ENCODE peak calls at places on chromosomes 5 and 9, in ten cellular contexts. One of them, this sample, is unnamed.

GRCh38 chr5:59416441-59416840 is 477.1 kb downstream of the PDE4D start:
- DNase-seq in Karpas-422: no peak
- DNase-seq in bronchial epithelial cell: peak
- DNase-seq in RWPE2: no peak
- DNase-seq in naive thymus-derived CD4-positive, alpha-beta T cell: no peak
- DNase-seq in mammary epithelial cell: no peak
- DNase-seq in GM12878: no peak
- DNase-seq in GM12865: no peak
- DNase-seq in GM23248: peak
- DNase-seq in colonic mucosa: no peak
- DNase-seq in this sample: no peak

GRCh38 chr5:133844836-133845235 is 123.6 kb downstream of the C5orf15 start:
- DNase-seq in Karpas-422: no peak
- DNase-seq in bronchial epithelial cell: peak
- DNase-seq in RWPE2: peak
- DNase-seq in naive thymus-derived CD4-positive, alpha-beta T cell: no peak
- DNase-seq in mammary epithelial cell: peak
- DNase-seq in GM12878: no peak
- DNase-seq in GM12865: no peak
- DNase-seq in GM23248: no peak
- DNase-seq in colonic mucosa: no peak
- DNase-seq in this sample: peak

GRCh38 chr5:108727154-108727638 is 20.5 kb upstream of the FER start:
- DNase-seq in Karpas-422: no peak
- DNase-seq in bronchial epithelial cell: peak
- DNase-seq in RWPE2: no peak
- DNase-seq in naive thymus-derived CD4-positive, alpha-beta T cell: no peak
- DNase-seq in mammary epithelial cell: no peak
- DNase-seq in GM12878: no peak
- DNase-seq in GM12865: no peak
- DNase-seq in GM23248: peak
- DNase-seq in colonic mucosa: peak
- DNase-seq in this sample: no peak

GRCh38 chr9:117672397-117672796 is 31.8 kb upstream of the TLR4 start:
- DNase-seq in Karpas-422: no peak
- DNase-seq in bronchial epithelial cell: peak
- DNase-seq in RWPE2: no peak
- DNase-seq in naive thymus-derived CD4-positive, alpha-beta T cell: no peak
- DNase-seq in mammary epithelial cell: peak
- DNase-seq in GM12878: no peak
- DNase-seq in GM12865: no peak
- DNase-seq in GM23248: peak
- DNase-seq in colonic mucosa: no peak
- DNase-seq in this sample: no peak

GRCh38 chr5:103889500-103890209 is 327.1 kb upstream of the NUDT12 start:
- DNase-seq in Karpas-422: no peak
- DNase-seq in bronchial epithelial cell: no peak
- DNase-seq in RWPE2: no peak
- DNase-seq in naive thymus-derived CD4-positive, alpha-beta T cell: no peak
- DNase-seq in mammary epithelial cell: no peak
- DNase-seq in GM12878: peak
- DNase-seq in GM12865: peak
- DNase-seq in GM23248: no peak
- DNase-seq in colonic mucosa: no peak
- DNase-seq in this sample: no peak

GRCh38 chr5:110590187-110590586 is 136.3 kb downstream of the TMEM232 start:
- DNase-seq in Karpas-422: peak
- DNase-seq in bronchial epithelial cell: peak
- DNase-seq in RWPE2: no peak
- DNase-seq in naive thymus-derived CD4-positive, alpha-beta T cell: no peak
- DNase-seq in mammary epithelial cell: peak
- DNase-seq in GM12878: no peak
- DNase-seq in GM12865: peak
- DNase-seq in GM23248: peak
- DNase-seq in colonic mucosa: no peak
- DNase-seq in this sample: no peak

GRCh38 chr9:27353405-27354229 is 56.7 kb upstream of the EQTN start:
- DNase-seq in Karpas-422: peak
- DNase-seq in bronchial epithelial cell: no peak
- DNase-seq in RWPE2: no peak
- DNase-seq in naive thymus-derived CD4-positive, alpha-beta T cell: no peak
- DNase-seq in mammary epithelial cell: no peak
- DNase-seq in GM12878: peak
- DNase-seq in GM12865: peak
- DNase-seq in GM23248: peak
- DNase-seq in colonic mucosa: no peak
- DNase-seq in this sample: peak

GRCh38 chr9:37004424-37004935 is 29.6 kb downstream of the PAX5 start:
- DNase-seq in Karpas-422: peak
- DNase-seq in bronchial epithelial cell: no peak
- DNase-seq in RWPE2: no peak
- DNase-seq in naive thymus-derived CD4-positive, alpha-beta T cell: no peak
- DNase-seq in mammary epithelial cell: no peak
- DNase-seq in GM12878: no peak
- DNase-seq in GM12865: peak
- DNase-seq in GM23248: no peak
- DNase-seq in colonic mucosa: no peak
- DNase-seq in this sample: no peak

GRCh38 chr5:160049099-160049498 is 40.2 kb downstream of the TTC1 start:
- DNase-seq in Karpas-422: no peak
- DNase-seq in bronchial epithelial cell: no peak
- DNase-seq in RWPE2: no peak
- DNase-seq in naive thymus-derived CD4-positive, alpha-beta T cell: no peak
- DNase-seq in mammary epithelial cell: no peak
- DNase-seq in GM12878: no peak
- DNase-seq in GM12865: no peak
- DNase-seq in GM23248: no peak
- DNase-seq in colonic mucosa: no peak
- DNase-seq in this sample: no peak

GRCh38 chr9:109721021-109721420 is 59.0 kb upstream of the PALM2AKAP2 start:
- DNase-seq in Karpas-422: no peak
- DNase-seq in bronchial epithelial cell: no peak
- DNase-seq in RWPE2: no peak
- DNase-seq in naive thymus-derived CD4-positive, alpha-beta T cell: no peak
- DNase-seq in mammary epithelial cell: no peak
- DNase-seq in GM12878: no peak
- DNase-seq in GM12865: no peak
- DNase-seq in GM23248: peak
- DNase-seq in colonic mucosa: no peak
- DNase-seq in this sample: no peak

GRCh38 chr5:115858396-115858795 is 16.7 kb downstream of the AP3S1 start:
- DNase-seq in Karpas-422: no peak
- DNase-seq in bronchial epithelial cell: no peak
- DNase-seq in RWPE2: no peak
- DNase-seq in naive thymus-derived CD4-positive, alpha-beta T cell: no peak
- DNase-seq in mammary epithelial cell: no peak
- DNase-seq in GM12878: no peak
- DNase-seq in GM12865: no peak
- DNase-seq in GM23248: no peak
- DNase-seq in colonic mucosa: no peak
- DNase-seq in this sample: no peak

GRCh38 chr9:129889936-129890717 is 54.9 kb downstream of the USP20 start:
- DNase-seq in Karpas-422: no peak
- DNase-seq in bronchial epithelial cell: no peak
- DNase-seq in RWPE2: no peak
- DNase-seq in naive thymus-derived CD4-positive, alpha-beta T cell: peak
- DNase-seq in mammary epithelial cell: no peak
- DNase-seq in GM12878: peak
- DNase-seq in GM12865: peak
- DNase-seq in GM23248: no peak
- DNase-seq in colonic mucosa: peak
- DNase-seq in this sample: peak

GRCh38 chr5:122778157-122778556 is 3.3 kb downstream of the SNX2 start:
- DNase-seq in Karpas-422: peak
- DNase-seq in bronchial epithelial cell: no peak
- DNase-seq in RWPE2: no peak
- DNase-seq in naive thymus-derived CD4-positive, alpha-beta T cell: no peak
- DNase-seq in mammary epithelial cell: no peak
- DNase-seq in GM12878: no peak
- DNase-seq in GM12865: no peak
- DNase-seq in GM23248: no peak
- DNase-seq in colonic mucosa: no peak
- DNase-seq in this sample: no peak
- H3K4me3 ChIP-seq in Karpas-422: no peak
- H3K4me3 ChIP-seq in bronchial epithelial cell: no peak
- H3K4me3 ChIP-seq in RWPE2: no peak
- H3K4me3 ChIP-seq in naive thymus-derived CD4-positive, alpha-beta T cell: no peak
- H3K4me3 ChIP-seq in mammary epithelial cell: no peak
- H3K4me3 ChIP-seq in GM12878: peak
- H3K4me3 ChIP-seq in GM12865: no peak
- H3K4me3 ChIP-seq in GM23248: no peak
- H3K4me3 ChIP-seq in colonic mucosa: no peak
- H3K4me3 ChIP-seq in this sample: no peak

DNA sequence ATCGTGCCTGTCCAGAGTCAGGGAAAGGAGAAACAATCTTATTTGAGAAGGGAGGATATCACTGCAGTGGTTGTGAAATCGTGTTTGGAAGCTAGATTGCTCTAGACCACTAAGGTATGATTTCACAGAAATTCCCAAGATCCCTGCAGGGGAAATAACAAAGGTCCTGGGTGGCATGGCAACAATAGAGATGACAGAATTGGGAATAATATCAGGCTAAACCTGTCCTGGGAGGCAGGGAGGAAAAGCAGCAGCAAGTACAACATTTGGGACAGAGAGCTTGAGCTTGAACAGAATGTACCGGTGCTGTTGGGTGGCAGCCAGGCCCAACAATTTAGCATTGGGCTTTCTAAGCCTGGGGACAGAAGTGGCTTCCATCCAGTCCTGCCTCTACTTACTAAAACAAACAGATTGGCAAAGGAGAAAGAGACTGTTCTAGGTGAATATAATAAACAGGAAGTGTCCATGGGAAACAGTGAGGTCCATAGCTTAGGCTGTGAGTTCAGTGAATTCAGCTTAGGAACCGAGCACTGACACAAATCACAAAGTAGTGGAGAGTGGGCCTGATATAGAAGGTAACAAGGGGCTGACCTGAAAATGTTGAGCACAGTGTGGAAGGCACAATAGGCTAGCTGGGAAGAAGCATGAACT is 16.9 kb upstream of the ARHGAP26 start:
- DNase-seq in Karpas-422: no peak
- DNase-seq in bronchial epithelial cell: peak
- DNase-seq in RWPE2: no peak
- DNase-seq in naive thymus-derived CD4-positive, alpha-beta T cell: no peak
- DNase-seq in mammary epithelial cell: peak
- DNase-seq in GM12878: no peak
- DNase-seq in GM12865: no peak
- DNase-seq in GM23248: peak
- DNase-seq in colonic mucosa: no peak
- DNase-seq in this sample: no peak
- H3K4me3 ChIP-seq in Karpas-422: no peak
- H3K4me3 ChIP-seq in bronchial epithelial cell: no peak
- H3K4me3 ChIP-seq in RWPE2: no peak
- H3K4me3 ChIP-seq in naive thymus-derived CD4-positive, alpha-beta T cell: no peak
- H3K4me3 ChIP-seq in mammary epithelial cell: no peak
- H3K4me3 ChIP-seq in GM12878: no peak
- H3K4me3 ChIP-seq in GM12865: no peak
- H3K4me3 ChIP-seq in GM23248: no peak
- H3K4me3 ChIP-seq in colonic mucosa: no peak
- H3K4me3 ChIP-seq in this sample: no peak

GRCh38 chr5:140153255-140153654 is 21.7 kb upstream of the CYSTM1 start:
- DNase-seq in Karpas-422: no peak
- DNase-seq in bronchial epithelial cell: no peak
- DNase-seq in RWPE2: no peak
- DNase-seq in naive thymus-derived CD4-positive, alpha-beta T cell: no peak
- DNase-seq in mammary epithelial cell: no peak
- DNase-seq in GM12878: no peak
- DNase-seq in GM12865: no peak
- DNase-seq in GM23248: no peak
- DNase-seq in colonic mucosa: no peak
- DNase-seq in this sample: no peak
- H3K4me3 ChIP-seq in Karpas-422: peak
- H3K4me3 ChIP-seq in bronchial epithelial cell: no peak
- H3K4me3 ChIP-seq in RWPE2: no peak
- H3K4me3 ChIP-seq in naive thymus-derived CD4-positive, alpha-beta T cell: no peak
- H3K4me3 ChIP-seq in mammary epithelial cell: no peak
- H3K4me3 ChIP-seq in GM12878: no peak
- H3K4me3 ChIP-seq in GM12865: no peak
- H3K4me3 ChIP-seq in GM23248: no peak
- H3K4me3 ChIP-seq in colonic mucosa: no peak
- H3K4me3 ChIP-seq in this sample: no peak

GRCh38 chr5:79517601-79518000 is 3.7 kb upstream of the HOMER1 start:
- DNase-seq in Karpas-422: no peak
- DNase-seq in bronchial epithelial cell: no peak
- DNase-seq in RWPE2: no peak
- DNase-seq in naive thymus-derived CD4-positive, alpha-beta T cell: no peak
- DNase-seq in mammary epithelial cell: no peak
- DNase-seq in GM12878: no peak
- DNase-seq in GM12865: no peak
- DNase-seq in GM23248: no peak
- DNase-seq in colonic mucosa: no peak
- DNase-seq in this sample: no peak
- H3K4me3 ChIP-seq in Karpas-422: no peak
- H3K4me3 ChIP-seq in bronchial epithelial cell: no peak
- H3K4me3 ChIP-seq in RWPE2: no peak
- H3K4me3 ChIP-seq in naive thymus-derived CD4-positive, alpha-beta T cell: no peak
- H3K4me3 ChIP-seq in mammary epithelial cell: no peak
- H3K4me3 ChIP-seq in GM12878: no peak
- H3K4me3 ChIP-seq in GM12865: no peak
- H3K4me3 ChIP-seq in GM23248: no peak
- H3K4me3 ChIP-seq in colonic mucosa: no peak
- H3K4me3 ChIP-seq in this sample: no peak

GRCh38 chr5:51382508-51382758 is 815 bp upstream of the ISL1 start:
- DNase-seq in Karpas-422: no peak
- DNase-seq in bronchial epithelial cell: no peak
- DNase-seq in RWPE2: no peak
- DNase-seq in naive thymus-derived CD4-positive, alpha-beta T cell: no peak
- DNase-seq in mammary epithelial cell: no peak
- DNase-seq in GM12878: no peak
- DNase-seq in GM12865: no peak
- DNase-seq in GM23248: no peak
- DNase-seq in colonic mucosa: no peak
- DNase-seq in this sample: no peak
- H3K4me3 ChIP-seq in Karpas-422: no peak
- H3K4me3 ChIP-seq in bronchial epithelial cell: peak
- H3K4me3 ChIP-seq in RWPE2: peak
- H3K4me3 ChIP-seq in naive thymus-derived CD4-positive, alpha-beta T cell: no peak
- H3K4me3 ChIP-seq in mammary epithelial cell: no peak
- H3K4me3 ChIP-seq in GM12878: no peak
- H3K4me3 ChIP-seq in GM12865: no peak
- H3K4me3 ChIP-seq in GM23248: peak
- H3K4me3 ChIP-seq in colonic mucosa: peak
- H3K4me3 ChIP-seq in this sample: peak

GRCh38 chr9:105150991-105151685 is 93.3 kb upstream of the SLC44A1 start:
- DNase-seq in Karpas-422: no peak
- DNase-seq in bronchial epithelial cell: peak
- DNase-seq in RWPE2: no peak
- DNase-seq in naive thymus-derived CD4-positive, alpha-beta T cell: no peak
- DNase-seq in mammary epithelial cell: peak
- DNase-seq in GM12878: no peak
- DNase-seq in GM12865: peak
- DNase-seq in GM23248: peak
- DNase-seq in colonic mucosa: no peak
- DNase-seq in this sample: no peak
- H3K4me3 ChIP-seq in Karpas-422: no peak
- H3K4me3 ChIP-seq in bronchial epithelial cell: no peak
- H3K4me3 ChIP-seq in RWPE2: no peak
- H3K4me3 ChIP-seq in naive thymus-derived CD4-positive, alpha-beta T cell: no peak
- H3K4me3 ChIP-seq in mammary epithelial cell: no peak
- H3K4me3 ChIP-seq in GM12878: no peak
- H3K4me3 ChIP-seq in GM12865: no peak
- H3K4me3 ChIP-seq in GM23248: no peak
- H3K4me3 ChIP-seq in colonic mucosa: no peak
- H3K4me3 ChIP-seq in this sample: no peak